ENCODE peak calls at places on chromosome 15, in four cellular contexts. R, N, U and F are unnamed samples.

GRCh38 chr15:22819651-22820050 is 18.8 kb upstream of the NIPA2 start:
- DNase-seq in R (no peak), N (no peak), U (no peak), F (no peak)

GRCh38 chr15:95935852-95936251 is 394.6 kb upstream of the NR2F2 start:
- DNase-seq in R (no peak), N (no peak), U (no peak), F (no peak)

GRCh38 chr15:31270767-31271166 is 55.9 kb upstream of the KLF13 start:
- DNase-seq in R (no peak), N (no peak), U (no peak), F (no peak)

GRCh38 chr15:70569139-70569717 is 194.1 kb downstream of the UACA start:
- DNase-seq in R (no peak), N (peak; percentile 71), U (peak; percentile 66), F (peak; percentile 58)

GRCh38 chr15:29593629-29594028 is 228.6 kb downstream of the TJP1 start:
- DNase-seq in R (no peak), N (no peak), U (no peak), F (no peak)

GRCh38 chr15:48963524-48964113 is at the start of gene SHC4:
- DNase-seq in R (peak; percentile 65), N (peak; percentile 86), U (peak; percentile 79), F (peak; percentile 92)

GRCh38 chr15:97521894-97522293 is 438.6 kb upstream of the ARRDC4 start:
- DNase-seq in R (no peak), N (no peak), U (peak; percentile 29), F (no peak)

GRCh38 chr15:67746450-67746849 is 78.9 kb upstream of the SKOR1 start:
- DNase-seq in R (no peak), N (no peak), U (no peak), F (peak; percentile 62)

GRCh38 chr15:98003976-98004375 is 43.5 kb downstream of the ARRDC4 start:
- DNase-seq in R (no peak), N (no peak), U (peak; percentile 23), F (peak; percentile 26)

GRCh38 chr15:70588613-70589012 is 174.7 kb downstream of the UACA start:
- DNase-seq in R (no peak), N (no peak), U (no peak), F (no peak)

GRCh38 chr15:70088427-70088826 is 9.3 kb downstream of the TLE3 start:
- DNase-seq in R (no peak), N (no peak), U (no peak), F (no peak)

GRCh38 chr15:35289029-35289617 is 204.0 kb upstream of the NANOGP8 start:
- DNase-seq in R (no peak), N (peak; percentile 81), U (peak; percentile 63), F (peak; percentile 41)

GRCh38 chr15:58146734-58147133 is 8.6 kb downstream of the AQP9 start:
- DNase-seq in R (peak; percentile 42), N (no peak), U (no peak), F (no peak)
- H3K27ac ChIP-seq in R (no peak overlapping the region), N (no peak overlapping the region), U (no peak overlapping the region), F (no peak overlapping the region)

DNA sequence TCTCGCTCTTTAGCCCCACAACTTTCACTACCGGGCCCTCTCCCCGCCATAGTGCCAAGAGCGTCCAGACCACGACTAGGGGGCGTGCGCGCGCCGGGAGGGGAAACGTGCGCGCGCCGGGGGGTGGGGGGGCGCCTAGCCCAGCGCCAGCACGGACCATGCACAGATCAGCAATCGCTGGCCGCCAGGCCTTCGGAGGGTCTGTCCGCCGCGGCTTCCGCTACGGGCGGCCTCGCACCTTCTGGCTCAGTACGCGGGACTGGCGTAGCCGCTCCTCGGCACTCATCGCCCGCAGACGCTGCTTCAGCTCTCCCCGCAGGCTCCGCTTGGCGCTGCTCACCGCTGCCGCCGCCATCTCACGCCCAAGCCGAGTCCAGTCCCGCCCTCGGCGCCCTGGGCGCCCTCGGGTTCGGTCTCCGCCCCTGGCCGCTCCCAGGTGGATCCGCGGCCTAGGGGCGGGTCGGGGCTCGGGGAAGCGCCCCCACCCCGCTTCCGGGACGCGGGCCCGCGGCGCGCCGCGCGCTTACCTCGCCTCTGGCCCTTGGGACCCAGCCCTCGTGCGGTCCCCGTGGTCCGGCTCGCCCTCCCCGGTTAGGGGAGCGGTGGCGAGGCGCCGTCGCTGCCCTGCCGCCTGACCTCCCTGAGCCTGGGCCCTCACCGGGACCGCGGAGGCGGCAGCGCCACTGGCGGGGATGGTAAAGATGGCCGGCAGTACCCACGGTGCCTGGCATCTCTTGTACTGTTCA is at the start of gene MTHFS:
- DNase-seq in R (peak; percentile 52), N (peak; percentile 56), U (peak; percentile 74), F (peak; percentile 76)
- TF ChIP-seq CTCF in R (peak; percentile 52), N (peak; percentile 52), U (peak; percentile 37), F (peak; percentile 41)

DNA sequence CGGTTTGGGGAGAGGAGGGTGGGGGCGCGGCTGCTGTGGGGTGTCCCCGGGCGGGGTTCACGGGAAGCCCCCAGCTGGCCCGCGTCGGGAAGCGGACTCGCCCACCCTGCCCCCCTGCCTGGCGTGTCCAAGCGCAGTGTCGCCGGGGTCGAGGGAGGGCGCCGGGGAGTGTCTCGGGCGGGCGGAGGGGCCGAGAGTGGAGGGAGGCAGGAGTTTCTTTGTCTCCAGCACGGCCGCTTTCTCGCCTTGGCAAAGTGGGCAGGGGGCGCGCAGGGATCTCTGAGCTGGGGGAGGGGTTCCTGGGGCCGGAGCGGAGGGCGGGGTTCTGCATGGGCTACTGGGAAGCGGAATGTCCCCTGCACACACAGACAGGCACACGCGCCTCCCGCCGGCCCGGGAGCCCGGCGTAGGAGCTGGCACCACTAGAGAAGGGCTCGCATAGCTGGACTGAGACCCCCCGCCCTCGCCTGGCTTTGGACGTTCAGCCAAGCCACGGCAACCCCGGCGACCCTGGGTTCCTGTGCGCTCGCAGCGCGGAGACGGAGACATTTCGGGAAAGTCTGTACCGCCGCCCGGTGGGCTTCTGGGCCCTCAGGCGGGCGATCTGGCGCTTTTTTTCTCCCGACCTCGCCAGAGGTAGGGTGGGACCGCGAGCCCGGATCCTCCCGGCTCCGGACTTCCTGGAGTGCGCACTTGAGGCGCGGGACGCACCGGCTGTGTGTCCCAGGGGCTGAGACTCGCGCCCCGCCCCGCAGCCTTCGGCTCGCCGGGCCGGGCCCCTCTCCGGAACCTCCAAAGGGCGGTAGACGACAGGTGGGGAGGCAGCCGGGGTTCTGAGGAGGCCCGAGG is 870 bp downstream of the ST8SIA2 start:
- DNase-seq in R (no peak), N (no peak), U (peak; percentile 24), F (no peak)
- H3K27ac ChIP-seq in R (no peak overlapping the region), N (no peak overlapping the region), U (no peak overlapping the region), F (no peak overlapping the region)

GRCh38 chr15:99427668-99428361 is 138.0 kb upstream of the MEF2A start:
- DNase-seq in R (peak; percentile 13), N (no peak), U (no peak), F (no peak)

GRCh38 chr15:99427210-99427609 is 138.6 kb upstream of the MEF2A start:
- DNase-seq in R (no peak), N (no peak), U (no peak), F (no peak)

GRCh38 chr15:99431661-99432091 is 134.1 kb upstream of the MEF2A start:
- DNase-seq in R (peak; percentile 5), N (no peak), U (no peak), F (no peak)

GRCh38 chr15:99430881-99431401 is 134.8 kb upstream of the MEF2A start:
- DNase-seq in R (peak; percentile 14), N (no peak), U (no peak), F (no peak)

DNA sequence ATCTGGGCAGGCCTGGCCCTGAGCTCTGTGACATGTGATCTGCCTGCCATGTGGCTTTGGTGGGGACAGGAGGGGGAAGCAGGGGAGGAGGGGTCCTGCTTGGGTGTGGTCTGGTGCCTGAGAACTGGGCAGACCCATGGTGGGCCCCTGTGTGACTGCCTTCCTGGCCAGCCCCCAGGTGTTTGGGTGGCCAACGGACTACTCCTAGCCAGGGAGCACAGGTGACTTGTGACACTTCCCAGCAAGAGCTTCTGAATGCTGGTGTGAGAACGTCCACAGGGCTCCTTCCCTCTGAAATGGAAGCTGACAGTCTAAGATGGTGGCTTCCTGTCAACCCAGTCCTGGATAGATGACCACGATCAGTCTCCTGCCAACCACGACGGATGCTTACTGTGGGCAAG is 136.1 kb upstream of the MEF2A start:
- DNase-seq in R (peak; percentile 15), N (no peak), U (no peak), F (no peak)
- TF ChIP-seq CTCF in R (no peak), N (no peak), U (no peak), F (no peak)

GRCh38 chr15:41971089-41971892 is 1.1 kb downstream of the EHD4 start:
- DNase-seq in R (peak; percentile 69), N (peak; percentile 71), U (peak; percentile 78), F (peak; percentile 68)

GRCh38 chr15:41968738-41969137 is 3.6 kb downstream of the EHD4 start:
- DNase-seq in R (no peak), N (no peak), U (no peak), F (no peak)

GRCh38 chr15:41971893-41972340 is 440 bp downstream of the EHD4 start:
- DNase-seq in R (no peak), N (no peak), U (no peak), F (no peak)

GRCh38 chr15:41969851-41970431 is 2.4 kb downstream of the EHD4 start:
- DNase-seq in R (no peak), N (no peak), U (peak; percentile 45), F (no peak)

DNA sequence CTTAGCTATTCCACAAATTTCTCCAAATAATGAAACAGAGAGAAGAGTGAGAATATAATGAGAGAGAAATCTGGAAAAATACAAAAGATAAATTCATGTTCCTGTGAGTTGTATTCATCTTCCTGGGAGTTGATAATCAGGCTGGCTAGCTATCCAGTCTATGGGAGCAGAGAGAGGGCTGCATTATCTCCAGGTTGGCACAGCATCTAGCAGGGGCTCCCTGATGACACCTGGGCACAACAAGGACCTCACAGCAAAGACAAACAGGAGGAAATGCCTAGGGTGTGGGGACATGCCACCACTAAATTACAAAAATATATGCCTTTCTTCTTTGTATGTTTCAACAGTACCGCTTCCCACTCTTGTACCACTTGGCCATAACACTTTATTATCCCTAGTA is 1.9 kb downstream of the EHD4 start:
- DNase-seq in R (no peak), N (no peak), U (no peak), F (no peak)
- H3K27ac ChIP-seq in R (peak overlapping the region; percentile 97), N (no peak overlapping the region), U (no peak overlapping the region), F (no peak overlapping the region)

GRCh38 chr15:88954431-88955277 is 41.5 kb upstream of the MFGE8 start:
- DNase-seq in R (peak; percentile 68), N (no peak), U (peak; percentile 18), F (no peak)

GRCh38 chr15:88950600-88951160 is 37.5 kb upstream of the MFGE8 start:
- DNase-seq in R (no peak), N (no peak), U (no peak), F (no peak)

GRCh38 chr15:88949734-88950400 is 36.7 kb upstream of the MFGE8 start:
- DNase-seq in R (no peak), N (no peak), U (no peak), F (no peak)
- TF ChIP-seq CTCF in R (no peak), N (no peak), U (no peak), F (no peak)